ENCODE peak calls at places on chromosome 20, in eight cellular contexts. X, A, Y, W, O, I, R and L are unnamed samples.

GRCh38 chr20:48615871-48616270 is 211.9 kb downstream of the PREX1 start:
- DNase-seq in X (no peak), A (no peak), Y (no peak), W (no peak), O (no peak), I (no peak), R (no peak), L (no peak)

GRCh38 chr20:40682104-40683045 is 6.7 kb downstream of the MAFB start:
- DNase-seq in X (no peak), A (peak; percentile 93), Y (no peak), W (no peak), O (no peak), I (no peak), R (no peak), L (no peak)

GRCh38 chr20:14764511-14765369 is 427.3 kb upstream of the FLRT3 start:
- DNase-seq in X (no peak), A (no peak), Y (no peak), W (no peak), O (no peak), I (no peak), R (no peak), L (no peak)

GRCh38 chr20:58991720-58992119 is 10.7 kb downstream of the NELFCD start:
- DNase-seq in X (no peak), A (peak; percentile 14), Y (no peak), W (no peak), O (no peak), I (no peak), R (no peak), L (no peak)

GRCh38 chr20:44137210-44137781 is 49.7 kb downstream of the JPH2 start:
- DNase-seq in X (no peak), A (no peak), Y (peak; percentile 55), W (peak; percentile 90), O (peak; percentile 94), I (no peak), R (no peak), L (no peak)

GRCh38 chr20:50655325-50655880 is 35.9 kb downstream of the RIPOR3 start:
- DNase-seq in X (no peak), A (peak; percentile 90), Y (no peak), W (peak; percentile 72), O (peak; percentile 63), I (no peak), R (peak; percentile 74), L (no peak)

GRCh38 chr20:35523298-35523888 is 6.1 kb downstream of the C20orf173 start:
- DNase-seq in X (no peak), A (no peak), Y (peak; percentile 69), W (peak; percentile 43), O (peak; percentile 18), I (no peak), R (no peak), L (peak; percentile 59)

GRCh38 chr20:872855-873520 is 39.5 kb downstream of the FAM110A start:
- DNase-seq in X (no peak), A (no peak), Y (peak; percentile 80), W (no peak), O (no peak), I (no peak), R (no peak), L (peak; percentile 24)

GRCh38 chr20:24629668-24630067 is 160.2 kb downstream of the SYNDIG1 start:
- DNase-seq in X (no peak), A (no peak), Y (no peak), W (no peak), O (no peak), I (no peak), R (no peak), L (no peak)

GRCh38 chr20:10523438-10523837 is 88.3 kb downstream of the SLX4IP start:
- DNase-seq in X (no peak), A (no peak), Y (no peak), W (peak; percentile 52), O (peak; percentile 15), I (no peak), R (no peak), L (no peak)

GRCh38 chr20:48928832-48929725 is 7.6 kb downstream of the ARFGEF2 start:
- DNase-seq in X (no peak), A (no peak), Y (no peak), W (peak; percentile 65), O (peak; percentile 81), I (no peak), R (peak; percentile 47), L (no peak)

GRCh38 chr20:34873583-34874093 is 982 bp upstream of the GGT7 start:
- DNase-seq in X (no peak), A (no peak), Y (no peak), W (no peak), O (no peak), I (no peak), R (no peak), L (no peak)

GRCh38 chr20:8492182-8492581 is 360.1 kb downstream of the PLCB1 start:
- DNase-seq in X (no peak), A (no peak), Y (no peak), W (no peak), O (peak; percentile 15), I (no peak), R (no peak), L (no peak)

GRCh38 chr20:48734104-48734749 is 93.6 kb downstream of the PREX1 start:
- DNase-seq in X (no peak), A (no peak), Y (no peak), W (no peak), O (peak; percentile 15), I (no peak), R (no peak), L (no peak)

GRCh38 chr20:51013577-51014330 is 9.2 kb downstream of the KCNG1 start:
- DNase-seq in X (no peak), A (no peak), Y (no peak), W (no peak), O (no peak), I (no peak), R (no peak), L (no peak)

GRCh38 chr20:12570371-12570770 is 438.4 kb upstream of the SPTLC3 start:
- DNase-seq in X (no peak), A (no peak), Y (peak; percentile 81), W (peak; percentile 34), O (no peak), I (peak; percentile 38), R (no peak), L (no peak)

GRCh38 chr20:37053230-37053950 is 42.4 kb downstream of the RBL1 start:
- DNase-seq in X (no peak), A (no peak), Y (no peak), W (no peak), O (no peak), I (no peak), R (no peak), L (no peak)

GRCh38 chr20:38523697-38524096 is 51.1 kb downstream of the RALGAPB start:
- DNase-seq in X (no peak), A (no peak), Y (no peak), W (peak; percentile 50), O (peak; percentile 54), I (no peak), R (no peak), L (no peak)

GRCh38 chr20:59835448-59836395 is 97.7 kb downstream of the SYCP2 start:
- DNase-seq in X (no peak), A (peak; percentile 88), Y (peak; percentile 65), W (no peak), O (peak; percentile 70), I (peak; percentile 81), R (peak; percentile 6), L (no peak)

GRCh38 chr20:1177680-1178079 is 7.1 kb downstream of the TMEM74B start:
- DNase-seq in X (no peak), A (peak; percentile 34), Y (peak; percentile 80), W (peak; percentile 35), O (peak; percentile 20), I (no peak), R (no peak), L (peak; percentile 47)

GRCh38 chr20:54220722-54221121 is 12.8 kb downstream of the PFDN4 start:
- DNase-seq in X (no peak), A (no peak), Y (no peak), W (no peak), O (no peak), I (no peak), R (no peak), L (no peak)

GRCh38 chr20:19026121-19026878 is 186.1 kb upstream of the SLC24A3 start:
- DNase-seq in X (no peak), A (no peak), Y (no peak), W (no peak), O (no peak), I (no peak), R (no peak), L (no peak)

GRCh38 chr20:1536893-1537730 is 20.4 kb downstream of the SIRPD start:
- DNase-seq in X (no peak), A (no peak), Y (no peak), W (no peak), O (no peak), I (no peak), R (no peak), L (no peak)

GRCh38 chr20:41649489-41649888 is 31.3 kb upstream of the CHD6 start:
- DNase-seq in X (no peak), A (no peak), Y (no peak), W (no peak), O (no peak), I (peak; percentile 74), R (no peak), L (no peak)

GRCh38 chr20:57672164-57672563 is 37.7 kb downstream of the PMEPA1 start:
- DNase-seq in X (no peak), A (peak; percentile 93), Y (no peak), W (no peak), O (no peak), I (peak; percentile 86), R (no peak), L (no peak)

GRCh38 chr20:957544-957943 is 41.4 kb upstream of the ANGPT4 start:
- DNase-seq in X (no peak), A (no peak), Y (no peak), W (peak; percentile 22), O (no peak), I (no peak), R (no peak), L (no peak)

GRCh38 chr20:24164360-24164759 is 175.8 kb upstream of the GGTLC1 start:
- DNase-seq in X (no peak), A (no peak), Y (peak; percentile 65), W (peak; percentile 50), O (no peak), I (no peak), R (no peak), L (peak; percentile 16)

GRCh38 chr20:9066196-9066595 is 2.7 kb upstream of the PLCB4 start:
- DNase-seq in X (no peak), A (no peak), Y (no peak), W (peak; percentile 37), O (peak; percentile 27), I (no peak), R (no peak), L (no peak)

GRCh38 chr20:50478162-50479036 is 31.8 kb upstream of the PTPN1 start:
- DNase-seq in X (peak; percentile 82), A (peak; percentile 92), Y (peak; percentile 80), W (peak; percentile 58), O (peak; percentile 59), I (no peak), R (no peak), L (peak; percentile 68)

GRCh38 chr20:19783966-19784401 is 25.9 kb downstream of the RIN2 start:
- DNase-seq in X (no peak), A (no peak), Y (no peak), W (peak; percentile 94), O (peak; percentile 84), I (no peak), R (no peak), L (no peak)

GRCh38 chr20:64255361-64256281 is at the start of gene PCMTD2:
- DNase-seq in X (peak; percentile 76), A (peak; percentile 93), Y (peak; percentile 86), W (peak; percentile 86), O (peak; percentile 83), I (peak; percentile 76), R (no peak), L (peak; percentile 91)

GRCh38 chr20:50389808-50390684 is 120.1 kb upstream of the PTPN1 start:
- DNase-seq in X (no peak), A (no peak), Y (no peak), W (no peak), O (no peak), I (no peak), R (no peak), L (no peak)

GRCh38 chr20:62899633-62900051 is 26.7 kb downstream of the DIDO1 start:
- DNase-seq in X (no peak), A (no peak), Y (no peak), W (no peak), O (no peak), I (no peak), R (no peak), L (no peak)